ENCODE peak calls at places on chromosomes 2 and 18, in nine cellular contexts. R is naive thymus-derived CD4-positive, alpha-beta T cell; I is pancreas; O is heart left ventricle; U is HCT116; L is stomach; K is IMR-90; Y is psoas muscle; G is GM23248. F is an unnamed sample.

GRCh38 chr2:72689579-72690170 is 136.2 kb downstream of the EXOC6B start:
- DNase-seq in R (no peak), I (no peak), O (no peak), U (no peak), L (no peak), K (peak), Y (no peak), G (peak), F (no peak)

GRCh38 chr2:142989276-142990204 is 112.1 kb downstream of the KYNU start:
- DNase-seq in R (peak), I (no peak), O (no peak), U (peak), L (no peak), K (peak), Y (no peak), G (peak), F (no peak)

GRCh38 chr2:161427413-161428239 is 11.5 kb downstream of the TBR1 start:
- DNase-seq in R (no peak), I (no peak), O (no peak), U (no peak), L (no peak), K (no peak), Y (peak), G (peak), F (no peak)

GRCh38 chr2:152730591-152731333 is 12.3 kb downstream of the ARL6IP6 start:
- DNase-seq in R (peak), I (no peak), O (no peak), U (no peak), L (no peak), K (no peak), Y (no peak), G (peak), F (no peak)

GRCh38 chr2:165203689-165204559 is at the start of gene SCN3A:
- DNase-seq in R (no peak), I (peak), O (no peak), U (peak), L (peak), K (peak), Y (no peak), G (peak), F (no peak)

GRCh38 chr2:229417906-229418305 is 146.8 kb upstream of the PID1 start:
- DNase-seq in R (no peak), I (no peak), O (no peak), U (no peak), L (no peak), K (no peak), Y (no peak), G (no peak), F (no peak)

GRCh38 chr2:223314831-223315230 is 262.8 kb downstream of the KCNE4 start:
- DNase-seq in R (no peak), I (no peak), O (no peak), U (no peak), L (no peak), K (peak), Y (no peak), G (peak), F (no peak)

GRCh38 chr2:176039375-176039774 is 37.3 kb upstream of the LNPK start:
- DNase-seq in R (no peak), I (no peak), O (no peak), U (no peak), L (no peak), K (no peak), Y (no peak), G (no peak), F (no peak)

GRCh38 chr2:237431372-237431771 is 17.4 kb upstream of the COL6A3 start:
- DNase-seq in R (no peak), I (no peak), O (no peak), U (no peak), L (no peak), K (peak), Y (no peak), G (peak), F (no peak)

GRCh38 chr2:230916218-230916617 is 8.8 kb downstream of the GPR55 start:
- DNase-seq in R (no peak), I (no peak), O (no peak), U (no peak), L (peak), K (no peak), Y (no peak), G (no peak), F (no peak)

GRCh38 chr2:42979870-42980763 is 187.7 kb upstream of the HAAO start:
- DNase-seq in R (no peak), I (no peak), O (no peak), U (no peak), L (no peak), K (no peak), Y (no peak), G (no peak), F (no peak)

GRCh38 chr2:42980764-42981416 is 188.5 kb upstream of the HAAO start:
- DNase-seq in R (no peak), I (no peak), O (no peak), U (no peak), L (no peak), K (no peak), Y (no peak), G (no peak), F (no peak)

GRCh38 chr2:42978175-42978886 is 185.9 kb upstream of the HAAO start:
- DNase-seq in R (no peak), I (peak), O (no peak), U (no peak), L (no peak), K (no peak), Y (no peak), G (no peak), F (no peak)

GRCh38 chr2:42978887-42979415 is 186.6 kb upstream of the HAAO start:
- DNase-seq in R (no peak), I (no peak), O (no peak), U (no peak), L (no peak), K (no peak), Y (no peak), G (no peak), F (peak)

DNA sequence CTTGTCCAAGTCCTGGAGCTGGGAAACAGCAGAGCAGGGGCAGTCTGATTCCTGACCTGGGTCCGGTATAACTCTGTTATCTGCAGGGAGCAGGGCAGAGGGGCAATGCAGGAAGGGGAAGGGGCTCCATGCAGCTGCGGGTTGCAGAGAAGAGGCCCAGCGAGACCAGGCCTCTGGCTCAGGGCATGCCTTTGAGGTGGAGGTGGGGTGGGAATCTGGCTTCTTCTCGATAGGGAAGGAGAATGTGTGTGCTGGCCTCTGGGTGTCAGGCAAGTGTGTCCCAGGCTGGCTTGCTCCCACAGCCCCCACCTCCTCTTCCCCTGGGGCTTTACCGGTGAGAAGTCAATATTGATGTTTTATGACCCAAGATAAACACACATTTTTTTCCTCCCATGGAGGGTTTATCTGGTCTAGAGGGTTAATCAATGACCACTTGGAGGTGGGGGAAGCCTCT is 187.1 kb upstream of the HAAO start:
- DNase-seq in R (no peak), I (peak), O (no peak), U (no peak), L (peak), K (no peak), Y (no peak), G (no peak), F (no peak)
- H3K27ac ChIP-seq in R (no peak), I (peak), O (no peak), U (no peak), L (peak), K (no peak), Y (no peak), G (no peak), F (no peak)

DNA sequence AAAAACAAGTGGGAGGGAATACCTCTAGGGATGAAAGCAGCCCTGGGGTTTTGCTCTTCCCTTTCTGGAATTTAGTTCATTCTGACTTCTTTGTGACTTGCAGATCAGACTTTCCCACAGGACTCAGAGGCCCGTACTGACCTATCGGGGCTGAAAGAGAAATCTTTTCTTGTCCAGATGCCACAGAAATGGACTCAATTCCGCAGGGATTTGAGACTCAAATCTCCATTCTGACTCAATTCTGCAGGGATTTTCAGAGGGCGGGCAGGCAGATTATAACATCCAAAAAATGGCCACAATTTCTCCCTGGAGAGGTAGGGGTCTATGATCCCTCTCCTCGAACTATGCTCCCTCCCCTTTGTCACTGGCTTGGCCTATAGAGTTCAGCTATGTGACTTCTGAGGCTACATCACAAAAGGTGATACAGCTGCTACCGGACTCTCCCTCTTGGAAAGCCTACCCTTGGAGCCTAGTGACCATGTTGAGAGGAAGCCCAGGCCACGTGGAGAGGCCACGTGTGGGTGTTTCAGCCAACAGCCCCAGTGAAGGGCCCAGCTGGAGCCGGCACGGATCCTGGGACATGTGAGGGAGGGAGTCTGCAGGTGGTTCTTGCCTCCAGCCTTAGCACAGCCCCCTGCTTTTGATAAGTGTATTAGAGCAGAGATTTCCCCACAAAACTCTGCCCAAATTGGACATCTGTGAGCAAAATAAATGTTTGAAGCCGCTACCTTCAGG is 4.8 kb upstream of the EFHD1 start:
- DNase-seq in R (no peak), I (no peak), O (peak), U (no peak), L (no peak), K (no peak), Y (peak), G (no peak), F (peak)
- H3K27ac ChIP-seq in R (no peak), I (no peak), O (peak), U (no peak), L (peak), K (no peak), Y (peak), G (no peak), F (peak)

DNA sequence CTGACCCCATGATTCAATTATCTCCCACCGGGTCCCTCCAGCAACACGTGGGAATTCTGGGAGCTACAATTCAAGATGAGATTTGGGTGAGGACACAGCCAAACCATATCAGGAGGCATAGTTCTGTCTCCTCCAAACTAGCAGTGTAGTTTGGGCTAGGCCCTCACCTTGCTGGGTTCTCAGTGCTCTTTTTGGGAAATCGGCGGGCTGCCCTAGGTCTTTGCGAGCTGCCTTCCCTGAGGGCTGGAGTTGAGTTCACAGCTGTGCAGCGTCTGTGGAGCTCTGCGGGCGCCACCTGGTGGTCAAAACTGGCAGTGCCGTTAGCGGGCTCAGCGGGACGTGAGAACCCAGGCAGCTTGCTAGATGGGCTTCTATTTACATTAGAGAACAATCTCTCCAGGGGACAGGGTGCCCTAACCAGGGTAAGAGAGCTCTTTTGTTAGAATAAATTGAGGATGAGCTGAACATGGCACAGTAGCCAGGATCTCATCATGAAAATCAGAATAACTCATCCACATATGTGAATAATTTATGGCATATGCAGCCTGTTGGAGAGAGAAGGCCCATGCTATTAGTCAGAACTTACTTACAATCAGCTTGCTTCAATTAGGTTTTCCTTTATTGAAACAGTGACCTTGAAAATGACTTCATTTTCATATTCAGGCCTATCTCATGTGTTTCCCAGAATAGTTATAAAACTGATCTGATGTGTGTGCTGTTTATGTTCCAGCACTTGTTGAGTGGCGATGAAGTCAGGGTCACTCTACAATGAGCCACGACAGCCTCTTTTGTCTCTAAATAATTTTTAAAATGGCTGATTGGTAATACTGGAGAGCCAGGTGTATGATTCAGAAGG is 27.4 kb upstream of the YES1 start:
- DNase-seq in R (peak), I (peak), O (peak), U (peak), L (peak), K (peak), Y (peak), G (peak), F (peak)
- H3K27ac ChIP-seq in R (no peak), I (no peak), O (no peak), U (no peak), L (no peak), K (no peak), Y (no peak), G (peak), F (no peak)

GRCh38 chr2:139175510-139175909 is 395.3 kb upstream of the NXPH2 start:
- DNase-seq in R (no peak), I (no peak), O (no peak), U (no peak), L (no peak), K (no peak), Y (no peak), G (no peak), F (no peak)
- H3K27ac ChIP-seq in R (no peak), I (no peak), O (no peak), U (no peak), L (no peak), K (no peak), Y (no peak), G (no peak), F (no peak)

GRCh38 chr2:43355399-43355798 is 129.0 kb upstream of the ZFP36L2 start:
- DNase-seq in R (no peak), I (no peak), O (no peak), U (no peak), L (no peak), K (no peak), Y (no peak), G (no peak), F (no peak)
- H3K27ac ChIP-seq in R (no peak), I (no peak), O (no peak), U (no peak), L (no peak), K (no peak), Y (no peak), G (no peak), F (no peak)

DNA sequence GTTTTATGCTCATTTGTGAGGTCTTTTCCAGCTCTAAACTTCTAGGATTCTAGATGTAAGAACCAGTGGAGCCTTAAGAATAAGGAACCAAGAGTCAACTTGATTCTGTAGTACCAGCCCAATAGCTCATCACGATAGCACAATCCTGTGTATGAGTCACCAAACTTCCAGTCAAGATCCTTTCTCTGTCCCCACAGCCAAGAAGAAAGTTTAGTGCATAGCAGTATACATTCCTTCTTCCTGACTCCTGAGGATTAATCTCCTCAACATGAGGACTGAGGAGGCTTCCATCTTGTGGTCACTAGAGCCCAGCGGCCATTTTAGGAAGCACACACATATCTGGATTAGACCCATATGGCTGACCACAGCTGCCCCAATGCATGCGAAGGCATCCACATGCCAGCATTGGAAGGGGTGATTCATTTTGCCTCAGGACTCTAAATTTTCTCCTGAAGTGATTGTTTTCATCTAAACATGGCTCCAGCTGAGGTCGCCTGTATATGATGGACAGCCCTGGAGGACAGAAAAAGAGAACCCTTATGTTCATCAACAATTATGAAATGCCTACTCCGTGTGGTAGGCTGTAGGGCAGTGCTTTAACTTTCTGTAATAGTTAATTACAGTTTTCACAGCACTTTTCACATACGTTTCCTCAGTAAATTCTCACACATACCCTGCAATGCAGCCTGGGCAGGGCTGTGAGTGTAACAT is 53.5 kb downstream of the RASGRP3 start:
- DNase-seq in R (no peak), I (no peak), O (no peak), U (no peak), L (no peak), K (peak), Y (no peak), G (peak), F (no peak)
- H3K27ac ChIP-seq in R (no peak), I (no peak), O (no peak), U (no peak), L (no peak), K (peak), Y (peak), G (peak), F (no peak)

GRCh38 chr2:38264649-38265322 is 112.3 kb downstream of the ATL2 start:
- DNase-seq in R (no peak), I (no peak), O (no peak), U (no peak), L (no peak), K (no peak), Y (no peak), G (no peak), F (no peak)
- H3K27ac ChIP-seq in R (no peak), I (no peak), O (no peak), U (no peak), L (no peak), K (no peak), Y (no peak), G (no peak), F (no peak)

DNA sequence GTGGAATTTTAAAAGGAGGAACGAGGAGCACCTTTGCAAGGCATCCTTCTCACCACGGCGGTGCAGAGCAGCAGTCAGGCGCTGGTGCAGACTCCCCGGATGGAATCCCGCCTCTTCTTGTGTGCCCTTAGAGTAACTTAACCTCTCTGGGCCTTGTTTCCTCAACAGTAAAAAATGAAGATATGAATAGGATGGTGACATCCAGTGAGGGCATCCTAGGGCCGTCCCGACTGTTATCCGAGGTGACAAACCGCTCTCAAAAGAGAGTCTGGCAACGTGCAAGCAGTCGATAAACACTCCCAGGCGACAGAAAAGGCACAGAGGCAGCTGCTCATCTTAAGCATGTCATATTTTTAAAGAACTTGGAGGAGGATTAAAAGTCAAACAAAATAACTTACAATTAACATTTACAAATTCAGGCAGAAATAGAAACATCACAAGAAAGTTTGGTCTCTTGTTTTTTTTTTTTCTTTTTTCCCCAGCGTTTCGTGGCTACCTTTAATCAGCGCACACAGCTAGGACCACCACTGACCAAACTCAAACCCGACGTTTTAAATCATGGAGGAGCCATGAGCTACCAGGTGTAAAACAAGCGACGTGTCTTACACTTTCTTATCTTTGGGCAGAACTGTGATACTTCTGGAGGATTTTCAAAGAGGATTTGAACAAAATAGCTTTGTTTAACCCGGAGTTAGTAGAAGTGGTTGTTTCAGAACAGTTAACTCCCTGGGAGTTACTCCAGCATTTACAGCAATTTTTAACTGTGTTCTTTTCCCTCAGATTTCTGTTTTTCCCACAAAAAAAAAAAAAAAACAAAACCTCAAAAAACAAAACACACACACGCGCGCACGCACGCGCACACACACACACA is 2.1 kb downstream of the MBP start:
- DNase-seq in R (no peak), I (no peak), O (no peak), U (no peak), L (no peak), K (no peak), Y (peak), G (no peak), F (no peak)
- H3K27ac ChIP-seq in R (peak), I (peak), O (peak), U (peak), L (peak), K (no peak), Y (peak), G (no peak), F (no peak)

GRCh38 chr2:84958135-84959044 is 12.6 kb upstream of the KCMF1 start:
- DNase-seq in R (no peak), I (peak), O (no peak), U (peak), L (peak), K (peak), Y (no peak), G (peak), F (no peak)
- H3K27ac ChIP-seq in R (no peak), I (peak), O (no peak), U (peak), L (peak), K (peak), Y (peak), G (peak), F (no peak)

F was measured in dorsolateral prefrontal cortex.